ENCODE peak calls at places on chromosomes 5 and 9, in ten cellular contexts. One of them, this sample, is unnamed.

GRCh38 chr5:20555034-20555433 is 567.0 kb upstream of the CDH18 start:
- DNase-seq in AG10803: no peak
- DNase-seq in GM13976: no peak
- DNase-seq in GM12865: no peak
- DNase-seq in cardiac fibroblast: no peak
- DNase-seq in uterus: no peak
- DNase-seq in AG09309: no peak
- DNase-seq in GM06990: no peak
- DNase-seq in sigmoid colon: no peak
- DNase-seq in endothelial cell of umbilical vein: no peak
- DNase-seq in this sample: no peak

GRCh38 chr5:9468070-9468388 is 77.8 kb downstream of the SEMA5A start:
- DNase-seq in cardiac fibroblast: peak; percentile 80
- DNase-seq in sigmoid colon: no peak
- DNase-seq in GM12865: no peak
- DNase-seq in GM06990: no peak
- DNase-seq in AG10803: peak; percentile 88
- DNase-seq in uterus: peak; percentile 39
- DNase-seq in GM13976: no peak
- DNase-seq in endothelial cell of umbilical vein: no peak
- DNase-seq in AG09309: peak; percentile 75
- DNase-seq in this sample: peak; percentile 94

GRCh38 chr5:162956570-162956969 is 480.8 kb upstream of the CCNG1 start:
- DNase-seq in GM06990: no peak
- DNase-seq in sigmoid colon: no peak
- DNase-seq in GM13976: no peak
- DNase-seq in AG09309: no peak
- DNase-seq in uterus: no peak
- DNase-seq in cardiac fibroblast: no peak
- DNase-seq in endothelial cell of umbilical vein: no peak
- DNase-seq in AG10803: no peak
- DNase-seq in GM12865: no peak
- DNase-seq in this sample: no peak

GRCh38 chr9:15509931-15510788 is 610 bp downstream of the PSIP1 start:
- DNase-seq in cardiac fibroblast: peak; percentile 20
- DNase-seq in uterus: peak; percentile 39
- DNase-seq in sigmoid colon: peak; percentile 67
- DNase-seq in AG10803: peak; percentile 5
- DNase-seq in GM06990: peak; percentile 78
- DNase-seq in AG09309: no peak
- DNase-seq in GM12865: peak; percentile 77
- DNase-seq in GM13976: peak; percentile 80
- DNase-seq in endothelial cell of umbilical vein: peak; percentile 36
- DNase-seq in this sample: no peak

GRCh38 chr9:117034862-117035261 is 347.8 kb downstream of the TRIM32 start:
- DNase-seq in cardiac fibroblast: peak; percentile 1
- DNase-seq in AG10803: no peak
- DNase-seq in GM13976: no peak
- DNase-seq in GM06990: no peak
- DNase-seq in AG09309: no peak
- DNase-seq in uterus: no peak
- DNase-seq in endothelial cell of umbilical vein: no peak
- DNase-seq in sigmoid colon: no peak
- DNase-seq in GM12865: peak; percentile 18
- DNase-seq in this sample: no peak

GRCh38 chr9:107637421-107638420 is 148.2 kb upstream of the KLF4 start:
- DNase-seq in GM13976: peak; percentile 60
- DNase-seq in sigmoid colon: peak; percentile 99
- DNase-seq in cardiac fibroblast: peak; percentile 99
- DNase-seq in GM06990: no peak
- DNase-seq in GM12865: peak; percentile 59
- DNase-seq in endothelial cell of umbilical vein: peak; percentile 99
- DNase-seq in AG09309: peak; percentile 96
- DNase-seq in uterus: peak; percentile 99
- DNase-seq in AG10803: peak; percentile 98
- DNase-seq in this sample: peak; percentile 81

GRCh38 chr9:122767821-122768220 is 20.9 kb upstream of the OR5C1 start:
- DNase-seq in cardiac fibroblast: no peak
- DNase-seq in sigmoid colon: no peak
- DNase-seq in GM06990: no peak
- DNase-seq in AG09309: no peak
- DNase-seq in uterus: no peak
- DNase-seq in AG10803: no peak
- DNase-seq in endothelial cell of umbilical vein: no peak
- DNase-seq in GM12865: no peak
- DNase-seq in GM13976: no peak
- DNase-seq in this sample: no peak

GRCh38 chr5:179769276-179769675 is 24.5 kb upstream of the LTC4S start:
- DNase-seq in AG09309: no peak
- DNase-seq in GM13976: no peak
- DNase-seq in GM06990: no peak
- DNase-seq in cardiac fibroblast: no peak
- DNase-seq in uterus: no peak
- DNase-seq in GM12865: no peak
- DNase-seq in endothelial cell of umbilical vein: no peak
- DNase-seq in sigmoid colon: no peak
- DNase-seq in AG10803: no peak
- DNase-seq in this sample: no peak

GRCh38 chr9:121721770-121722169 is 70.3 kb downstream of the DAB2IP start:
- DNase-seq in sigmoid colon: peak; percentile 86
- DNase-seq in uterus: no peak
- DNase-seq in AG10803: peak; percentile 59
- DNase-seq in GM06990: no peak
- DNase-seq in endothelial cell of umbilical vein: no peak
- DNase-seq in cardiac fibroblast: no peak
- DNase-seq in GM12865: no peak
- DNase-seq in GM13976: no peak
- DNase-seq in AG09309: no peak
- DNase-seq in this sample: no peak

GRCh38 chr9:107749787-107750444 is 260.3 kb upstream of the KLF4 start:
- DNase-seq in endothelial cell of umbilical vein: peak; percentile 84
- DNase-seq in GM12865: no peak
- DNase-seq in AG10803: peak; percentile 96
- DNase-seq in GM13976: no peak
- DNase-seq in uterus: peak; percentile 94
- DNase-seq in sigmoid colon: peak; percentile 96
- DNase-seq in cardiac fibroblast: peak; percentile 94
- DNase-seq in AG09309: peak; percentile 86
- DNase-seq in GM06990: no peak
- DNase-seq in this sample: peak; percentile 85

DNA sequence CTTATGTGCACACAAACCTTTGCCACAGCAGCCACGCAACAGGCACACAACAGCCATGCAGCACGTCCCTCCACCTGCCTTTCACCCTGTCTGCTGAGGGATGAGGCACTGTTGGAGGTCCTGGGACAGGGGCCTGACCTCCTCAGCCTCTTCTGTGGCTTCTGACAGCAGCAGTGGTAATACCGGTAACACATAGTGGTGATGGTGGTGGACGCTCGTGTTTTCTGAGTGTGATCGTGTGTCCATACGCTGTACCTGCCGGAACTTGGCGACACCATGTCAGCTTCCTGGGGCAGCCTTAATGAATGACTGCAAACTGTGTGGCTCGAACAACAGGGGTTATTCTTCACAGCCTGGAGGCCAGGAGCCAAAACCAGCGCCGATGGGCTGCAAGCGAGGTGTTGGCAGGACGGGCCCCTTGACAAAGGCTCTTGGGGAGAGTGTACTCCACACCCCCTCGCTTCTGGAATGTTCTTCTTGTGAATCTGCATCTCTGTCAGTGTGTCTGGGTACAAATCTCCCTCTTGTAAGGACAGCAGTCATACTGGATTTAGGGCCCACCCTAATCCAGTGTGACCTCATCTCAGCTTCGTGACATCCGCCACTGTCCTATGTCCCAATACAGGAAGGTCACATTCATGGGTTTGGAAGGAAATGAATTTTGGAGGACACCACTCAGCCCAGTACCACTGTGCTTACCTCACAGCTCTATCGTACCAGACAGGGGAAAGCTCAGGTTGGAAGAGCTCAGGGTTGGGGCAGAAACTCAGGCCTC is 55.3 kb upstream of the EXOC3 start:
- DNase-seq in AG09309: no peak
- DNase-seq in uterus: no peak
- DNase-seq in endothelial cell of umbilical vein: no peak
- DNase-seq in GM13976: no peak
- DNase-seq in AG10803: no peak
- DNase-seq in GM06990: no peak
- DNase-seq in cardiac fibroblast: no peak
- DNase-seq in sigmoid colon: no peak
- DNase-seq in GM12865: no peak
- DNase-seq in this sample: no peak
- TF ChIP-seq CTCF in AG09309: no peak
- TF ChIP-seq CTCF in uterus: no peak
- TF ChIP-seq CTCF in endothelial cell of umbilical vein: no peak
- TF ChIP-seq CTCF in GM13976: no peak
- TF ChIP-seq CTCF in AG10803: no peak
- TF ChIP-seq CTCF in GM06990: no peak
- TF ChIP-seq CTCF in cardiac fibroblast: no peak
- TF ChIP-seq CTCF in sigmoid colon: no peak
- TF ChIP-seq CTCF in GM12865: no peak
- TF ChIP-seq CTCF in this sample: no peak

GRCh38 chr5:133702773-133703770 is 90.7 kb upstream of the FSTL4 start:
- DNase-seq in AG10803: no peak
- DNase-seq in cardiac fibroblast: no peak
- DNase-seq in uterus: no peak
- DNase-seq in endothelial cell of umbilical vein: no peak
- DNase-seq in GM12865: no peak
- DNase-seq in GM06990: no peak
- DNase-seq in sigmoid colon: peak; percentile 24
- DNase-seq in GM13976: no peak
- DNase-seq in AG09309: no peak
- DNase-seq in this sample: no peak
- TF ChIP-seq CTCF in AG10803: no peak
- TF ChIP-seq CTCF in cardiac fibroblast: no peak
- TF ChIP-seq CTCF in uterus: no peak
- TF ChIP-seq CTCF in endothelial cell of umbilical vein: no peak
- TF ChIP-seq CTCF in GM12865: no peak
- TF ChIP-seq CTCF in GM06990: no peak
- TF ChIP-seq CTCF in sigmoid colon: no peak
- TF ChIP-seq CTCF in GM13976: no peak
- TF ChIP-seq CTCF in AG09309: no peak
- TF ChIP-seq CTCF in this sample: no peak

GRCh38 chr9:76302947-76303550 is 91.2 kb downstream of the RFK start:
- DNase-seq in GM13976: peak; percentile 57
- DNase-seq in GM06990: no peak
- DNase-seq in AG10803: peak; percentile 69
- DNase-seq in endothelial cell of umbilical vein: peak; percentile 58
- DNase-seq in cardiac fibroblast: peak; percentile 77
- DNase-seq in uterus: peak; percentile 30
- DNase-seq in sigmoid colon: no peak
- DNase-seq in GM12865: peak; percentile 59
- DNase-seq in AG09309: peak; percentile 39
- DNase-seq in this sample: peak; percentile 39
- TF ChIP-seq CTCF in GM13976: peak; percentile 12
- TF ChIP-seq CTCF in GM06990: peak; percentile 55
- TF ChIP-seq CTCF in AG10803: peak; percentile 71
- TF ChIP-seq CTCF in endothelial cell of umbilical vein: peak; percentile 27
- TF ChIP-seq CTCF in cardiac fibroblast: peak; percentile 52
- TF ChIP-seq CTCF in uterus: peak; percentile 61
- TF ChIP-seq CTCF in sigmoid colon: peak; percentile 15
- TF ChIP-seq CTCF in GM12865: peak; percentile 47
- TF ChIP-seq CTCF in AG09309: peak; percentile 55
- TF ChIP-seq CTCF in this sample: peak; percentile 90

GRCh38 chr9:124410321-124410913 is 4.8 kb downstream of the PSMB7 start:
- DNase-seq in AG09309: no peak
- DNase-seq in GM13976: no peak
- DNase-seq in GM06990: no peak
- DNase-seq in uterus: no peak
- DNase-seq in sigmoid colon: no peak
- DNase-seq in GM12865: no peak
- DNase-seq in endothelial cell of umbilical vein: peak; percentile 25
- DNase-seq in cardiac fibroblast: peak; percentile 39
- DNase-seq in AG10803: no peak
- DNase-seq in this sample: no peak
- TF ChIP-seq CTCF in AG09309: peak; percentile 27
- TF ChIP-seq CTCF in GM13976: no peak
- TF ChIP-seq CTCF in GM06990: peak; percentile 30
- TF ChIP-seq CTCF in uterus: no peak
- TF ChIP-seq CTCF in sigmoid colon: no peak
- TF ChIP-seq CTCF in GM12865: no peak
- TF ChIP-seq CTCF in endothelial cell of umbilical vein: peak; percentile 24
- TF ChIP-seq CTCF in cardiac fibroblast: peak; percentile 29
- TF ChIP-seq CTCF in AG10803: peak; percentile 41
- TF ChIP-seq CTCF in this sample: peak; percentile 80

GRCh38 chr5:53201746-53202145 is 92.2 kb upstream of the MOCS2 start:
- DNase-seq in sigmoid colon: no peak
- DNase-seq in GM12865: no peak
- DNase-seq in AG09309: no peak
- DNase-seq in GM06990: no peak
- DNase-seq in AG10803: no peak
- DNase-seq in GM13976: no peak
- DNase-seq in endothelial cell of umbilical vein: no peak
- DNase-seq in uterus: no peak
- DNase-seq in cardiac fibroblast: peak; percentile 7
- DNase-seq in this sample: no peak
- TF ChIP-seq CTCF in sigmoid colon: no peak
- TF ChIP-seq CTCF in GM12865: peak; percentile 34
- TF ChIP-seq CTCF in AG09309: no peak
- TF ChIP-seq CTCF in GM06990: peak; percentile 39
- TF ChIP-seq CTCF in AG10803: no peak
- TF ChIP-seq CTCF in GM13976: no peak
- TF ChIP-seq CTCF in endothelial cell of umbilical vein: peak; percentile 9
- TF ChIP-seq CTCF in uterus: no peak
- TF ChIP-seq CTCF in cardiac fibroblast: peak; percentile 29
- TF ChIP-seq CTCF in this sample: peak; percentile 53

GRCh38 chr5:91266184-91266705 is 116.9 kb downstream of the ARRDC3 start:
- DNase-seq in endothelial cell of umbilical vein: peak; percentile 77
- DNase-seq in GM13976: peak; percentile 41
- DNase-seq in AG10803: peak; percentile 47
- DNase-seq in GM06990: peak; percentile 26
- DNase-seq in sigmoid colon: no peak
- DNase-seq in cardiac fibroblast: peak; percentile 69
- DNase-seq in uterus: no peak
- DNase-seq in GM12865: peak; percentile 49
- DNase-seq in AG09309: peak; percentile 16
- DNase-seq in this sample: peak; percentile 68
- TF ChIP-seq CTCF in endothelial cell of umbilical vein: no peak
- TF ChIP-seq CTCF in GM13976: no peak
- TF ChIP-seq CTCF in AG10803: peak; percentile 25
- TF ChIP-seq CTCF in GM06990: no peak
- TF ChIP-seq CTCF in sigmoid colon: peak; percentile 5
- TF ChIP-seq CTCF in cardiac fibroblast: no peak
- TF ChIP-seq CTCF in uterus: no peak
- TF ChIP-seq CTCF in GM12865: no peak
- TF ChIP-seq CTCF in AG09309: no peak
- TF ChIP-seq CTCF in this sample: peak; percentile 62

DNA sequence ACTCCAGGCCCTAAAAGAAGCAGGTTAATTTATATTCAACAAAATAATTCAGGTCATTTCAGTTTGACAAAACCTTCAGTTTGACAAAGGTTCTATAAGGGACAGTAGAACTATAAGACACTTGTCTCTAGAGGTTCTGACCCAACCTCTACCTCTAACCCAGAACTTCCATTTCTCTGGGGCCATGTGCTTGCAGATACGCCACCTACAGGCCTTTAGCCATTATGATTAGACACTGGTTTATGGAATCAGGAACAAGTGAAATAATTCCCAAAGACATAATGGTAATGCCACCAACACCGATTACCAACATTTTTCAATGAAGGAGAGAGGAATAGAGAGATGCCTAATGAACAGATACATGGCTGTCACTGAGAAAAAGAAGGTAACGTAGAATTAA is 733.9 kb downstream of the PRELID2 start:
- DNase-seq in endothelial cell of umbilical vein: no peak
- DNase-seq in GM12865: peak; percentile 8
- DNase-seq in GM13976: no peak
- DNase-seq in AG09309: no peak
- DNase-seq in AG10803: no peak
- DNase-seq in uterus: no peak
- DNase-seq in GM06990: no peak
- DNase-seq in sigmoid colon: no peak
- DNase-seq in cardiac fibroblast: peak; percentile 4
- DNase-seq in this sample: no peak
- TF ChIP-seq CTCF in endothelial cell of umbilical vein: no peak
- TF ChIP-seq CTCF in GM12865: peak; percentile 39
- TF ChIP-seq CTCF in GM13976: peak; percentile 29
- TF ChIP-seq CTCF in AG09309: peak; percentile 21
- TF ChIP-seq CTCF in AG10803: peak; percentile 20
- TF ChIP-seq CTCF in uterus: no peak
- TF ChIP-seq CTCF in GM06990: peak; percentile 61
- TF ChIP-seq CTCF in sigmoid colon: no peak
- TF ChIP-seq CTCF in cardiac fibroblast: peak; percentile 34
- TF ChIP-seq CTCF in this sample: peak; percentile 82